ENCODE peak calls at places on chromosomes 6 and 20, in six cellular contexts. One of them, this sample, is unnamed.

GRCh38 chr6:130885392-130886192 is 58.4 kb downstream of the SMLR1 start:
- DNase-seq in mesendoderm: peak; percentile 85
- DNase-seq in mesenchymal stem cell: peak; percentile 79
- DNase-seq in IMR-90: peak; percentile 81
- DNase-seq in H9: peak; percentile 57
- DNase-seq in neuronal stem cell: peak; percentile 81
- DNase-seq in this sample: peak; percentile 91

GRCh38 chr6:108518714-108519576 is 41.8 kb upstream of the FOXO3 start:
- DNase-seq in IMR-90: peak; percentile 33
- DNase-seq in mesenchymal stem cell: peak; percentile 35
- DNase-seq in neuronal stem cell: no peak
- DNase-seq in mesendoderm: peak; percentile 60
- DNase-seq in H9: peak; percentile 51
- DNase-seq in this sample: no peak

GRCh38 chr20:50015993-50016770 is 33.4 kb downstream of the SNAI1 start:
- DNase-seq in neuronal stem cell: no peak
- DNase-seq in IMR-90: no peak
- DNase-seq in mesenchymal stem cell: peak; percentile 76
- DNase-seq in mesendoderm: peak; percentile 82
- DNase-seq in H9: no peak
- DNase-seq in this sample: no peak

GRCh38 chr20:62064788-62065668 is 653 bp downstream of the TAF4 start:
- DNase-seq in H9: no peak
- DNase-seq in neuronal stem cell: no peak
- DNase-seq in mesendoderm: no peak
- DNase-seq in IMR-90: no peak
- DNase-seq in mesenchymal stem cell: no peak
- DNase-seq in this sample: peak; percentile 42

GRCh38 chr6:114140416-114140815 is 169.5 kb upstream of the HDAC2 start:
- DNase-seq in IMR-90: peak; percentile 13
- DNase-seq in mesendoderm: no peak
- DNase-seq in H9: no peak
- DNase-seq in mesenchymal stem cell: no peak
- DNase-seq in neuronal stem cell: no peak
- DNase-seq in this sample: no peak

GRCh38 chr20:45306431-45306982 is at the start of gene RBPJL:
- DNase-seq in neuronal stem cell: no peak
- DNase-seq in IMR-90: no peak
- DNase-seq in H9: peak; percentile 71
- DNase-seq in mesendoderm: peak; percentile 35
- DNase-seq in mesenchymal stem cell: peak; percentile 17
- DNase-seq in this sample: no peak

GRCh38 chr6:7921582-7922199 is 11.1 kb upstream of the TXNDC5 start:
- DNase-seq in H9: no peak
- DNase-seq in neuronal stem cell: no peak
- DNase-seq in IMR-90: no peak
- DNase-seq in mesendoderm: no peak
- DNase-seq in mesenchymal stem cell: no peak
- DNase-seq in this sample: no peak

GRCh38 chr6:101847690-101848089 is 454.2 kb downstream of the GRIK2 start:
- DNase-seq in H9: peak; percentile 46
- DNase-seq in mesenchymal stem cell: no peak
- DNase-seq in IMR-90: no peak
- DNase-seq in neuronal stem cell: no peak
- DNase-seq in mesendoderm: peak; percentile 70
- DNase-seq in this sample: no peak

GRCh38 chr6:137883400-137883888 is 16.4 kb downstream of the TNFAIP3 start:
- DNase-seq in IMR-90: peak; percentile 40
- DNase-seq in mesendoderm: no peak
- DNase-seq in neuronal stem cell: no peak
- DNase-seq in H9: no peak
- DNase-seq in mesenchymal stem cell: peak; percentile 23
- DNase-seq in this sample: peak; percentile 63
- H2AK5ac ChIP-seq in IMR-90: no peak overlapping the region
- H2AK5ac ChIP-seq in mesendoderm: no peak overlapping the region
- H2AK5ac ChIP-seq in neuronal stem cell: no peak overlapping the region
- H2AK5ac ChIP-seq in H9: no peak overlapping the region
- H2AK5ac ChIP-seq in mesenchymal stem cell: no peak overlapping the region
- H2AK5ac ChIP-seq in this sample: no peak overlapping the region

DNA sequence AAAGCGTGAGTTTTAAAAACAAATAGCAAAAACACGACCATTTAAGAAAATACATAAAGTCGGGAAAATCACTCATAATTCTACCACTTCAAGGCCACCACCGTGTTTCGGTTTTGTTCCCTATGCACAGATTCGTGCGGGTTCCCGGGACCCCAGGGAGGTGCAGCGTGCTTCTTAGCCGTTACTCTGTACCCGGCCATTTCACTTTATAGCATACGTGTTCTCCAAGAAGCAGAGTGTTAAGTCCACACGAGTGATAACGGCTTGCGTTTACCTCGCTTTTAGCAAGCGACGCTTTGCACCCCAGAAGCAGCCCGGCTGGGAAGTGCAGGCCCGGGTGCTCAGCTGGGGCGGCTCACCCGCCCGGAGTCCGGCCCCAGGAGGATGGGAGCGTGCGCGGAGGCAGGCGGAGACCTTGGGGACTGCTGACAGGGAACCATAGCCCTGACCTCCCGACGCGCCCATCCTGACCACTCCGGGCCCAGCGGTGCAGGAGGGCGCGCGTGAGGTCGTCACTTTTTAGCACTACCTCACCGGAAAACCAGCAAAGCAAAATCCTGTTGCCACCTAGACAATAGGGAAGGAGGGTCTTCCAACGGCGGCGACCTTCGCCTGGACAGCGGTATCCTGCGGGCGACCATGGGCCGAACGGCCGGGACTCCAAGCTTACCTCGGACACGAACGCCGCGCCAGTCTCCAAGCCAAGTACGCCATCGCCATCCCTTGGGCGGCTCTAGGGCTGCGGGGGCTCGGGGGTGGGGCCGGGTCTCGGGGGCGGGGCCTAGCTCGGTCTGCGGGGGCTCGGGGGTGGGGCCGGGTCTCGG is at the start of gene ECI2:
- DNase-seq in neuronal stem cell: no peak
- DNase-seq in H9: no peak
- DNase-seq in IMR-90: peak; percentile 27
- DNase-seq in mesenchymal stem cell: peak; percentile 76
- DNase-seq in mesendoderm: peak; percentile 87
- DNase-seq in this sample: peak; percentile 62
- H4K8ac ChIP-seq in neuronal stem cell: no peak within 1 kb of the TSS
- H4K8ac ChIP-seq in H9: no peak within 1 kb of the TSS
- H4K8ac ChIP-seq in IMR-90: peak within 1 kb of the TSS; percentile 85
- H4K8ac ChIP-seq in mesenchymal stem cell: peak within 1 kb of the TSS; percentile 66
- H4K8ac ChIP-seq in mesendoderm: no peak within 1 kb of the TSS
- H4K8ac ChIP-seq in this sample: peak within 1 kb of the TSS; percentile 59

GRCh38 chr6:39209360-39209811 is 19.9 kb downstream of the KCNK5 start:
- DNase-seq in H9: peak; percentile 79
- DNase-seq in IMR-90: no peak
- DNase-seq in mesenchymal stem cell: no peak
- DNase-seq in neuronal stem cell: no peak
- DNase-seq in mesendoderm: peak; percentile 80
- DNase-seq in this sample: no peak
- H2AK5ac ChIP-seq in H9: no peak overlapping the region
- H2AK5ac ChIP-seq in IMR-90: no peak overlapping the region
- H2AK5ac ChIP-seq in mesenchymal stem cell: no peak overlapping the region
- H2AK5ac ChIP-seq in neuronal stem cell: peak overlapping the region; percentile 9
- H2AK5ac ChIP-seq in mesendoderm: peak overlapping the region; percentile 81
- H2AK5ac ChIP-seq in this sample: no peak overlapping the region

GRCh38 chr6:166743415-166743814 is 116.4 kb upstream of the RPS6KA2 start:
- DNase-seq in mesenchymal stem cell: no peak
- DNase-seq in mesendoderm: no peak
- DNase-seq in IMR-90: no peak
- DNase-seq in neuronal stem cell: no peak
- DNase-seq in H9: no peak
- DNase-seq in this sample: no peak
- H4K8ac ChIP-seq in mesenchymal stem cell: no peak overlapping the region
- H4K8ac ChIP-seq in mesendoderm: no peak overlapping the region
- H4K8ac ChIP-seq in IMR-90: no peak overlapping the region
- H4K8ac ChIP-seq in neuronal stem cell: no peak overlapping the region
- H4K8ac ChIP-seq in H9: no peak overlapping the region
- H4K8ac ChIP-seq in this sample: no peak overlapping the region

DNA sequence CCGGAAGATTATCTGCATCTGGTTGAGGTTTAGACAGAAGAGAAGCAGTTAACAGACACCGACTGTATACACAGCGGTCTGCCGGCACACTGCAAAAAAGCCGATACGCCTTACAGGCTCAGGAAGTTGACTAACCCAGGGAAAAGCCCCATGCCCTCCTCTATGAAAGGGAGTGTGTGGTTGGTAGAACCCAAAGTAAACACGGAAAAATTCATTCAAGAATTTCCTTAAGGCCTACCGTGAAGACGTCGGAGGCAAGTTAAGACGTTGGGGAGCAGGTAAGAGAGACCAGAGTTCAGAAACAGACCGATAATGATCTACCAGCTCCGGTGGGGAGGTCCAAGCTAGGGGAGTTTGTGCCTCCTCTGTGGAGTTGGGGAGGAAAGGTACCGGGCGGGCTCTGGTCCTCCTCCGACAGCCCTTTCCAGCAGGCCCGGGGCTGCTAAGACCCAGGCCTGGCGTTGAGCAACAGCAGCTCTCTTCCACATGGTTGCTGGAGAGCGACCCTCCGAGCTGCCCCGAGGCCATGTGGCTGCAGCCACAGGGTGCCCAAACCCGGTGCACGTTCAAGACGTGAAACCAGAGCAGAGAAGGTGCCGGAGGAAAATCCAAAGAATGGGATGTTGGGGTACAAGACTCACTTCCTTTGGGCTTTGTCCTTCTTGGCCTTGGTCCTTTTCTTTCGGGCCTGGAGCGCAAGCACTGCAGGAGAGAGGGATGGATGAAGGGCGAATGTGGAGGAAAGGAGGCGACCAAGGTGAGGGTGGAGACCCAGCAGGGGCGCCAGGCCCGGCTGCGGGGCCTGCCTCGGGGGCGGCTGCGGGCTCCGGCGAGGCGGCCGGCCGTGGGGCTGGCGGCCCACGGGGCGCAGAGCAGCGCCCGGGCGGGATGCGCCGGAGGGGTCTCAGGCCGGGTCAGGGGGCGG is 809 bp downstream of the SRPK1 start:
- DNase-seq in mesenchymal stem cell: peak; percentile 88
- DNase-seq in mesendoderm: peak; percentile 79
- DNase-seq in neuronal stem cell: peak; percentile 21
- DNase-seq in IMR-90: peak; percentile 78
- DNase-seq in H9: peak; percentile 51
- DNase-seq in this sample: peak; percentile 44
- H2AK5ac ChIP-seq in mesenchymal stem cell: no peak overlapping the region
- H2AK5ac ChIP-seq in mesendoderm: peak overlapping the region; percentile 11
- H2AK5ac ChIP-seq in neuronal stem cell: no peak overlapping the region
- H2AK5ac ChIP-seq in IMR-90: peak overlapping the region; percentile 80
- H2AK5ac ChIP-seq in H9: no peak overlapping the region
- H2AK5ac ChIP-seq in this sample: no peak overlapping the region

GRCh38 chr6:71592641-71593040 is 293.7 kb upstream of the RIMS1 start:
- DNase-seq in mesenchymal stem cell: no peak
- DNase-seq in IMR-90: no peak
- DNase-seq in neuronal stem cell: no peak
- DNase-seq in H9: no peak
- DNase-seq in mesendoderm: no peak
- DNase-seq in this sample: no peak

GRCh38 chr6:71589254-71589653 is 297.1 kb upstream of the RIMS1 start:
- DNase-seq in mesenchymal stem cell: no peak
- DNase-seq in IMR-90: no peak
- DNase-seq in neuronal stem cell: no peak
- DNase-seq in mesendoderm: no peak
- DNase-seq in H9: no peak
- DNase-seq in this sample: no peak

GRCh38 chr6:71585472-71585871 is 296.9 kb downstream of the OGFRL1 start:
- DNase-seq in H9: no peak
- DNase-seq in IMR-90: no peak
- DNase-seq in mesendoderm: no peak
- DNase-seq in mesenchymal stem cell: no peak
- DNase-seq in neuronal stem cell: no peak
- DNase-seq in this sample: no peak

GRCh38 chr6:71584712-71585436 is 296.3 kb downstream of the OGFRL1 start:
- DNase-seq in mesenchymal stem cell: no peak
- DNase-seq in neuronal stem cell: no peak
- DNase-seq in IMR-90: no peak
- DNase-seq in mesendoderm: no peak
- DNase-seq in H9: no peak
- DNase-seq in this sample: no peak

GRCh38 chr6:71588490-71588889 is 297.9 kb upstream of the RIMS1 start:
- DNase-seq in mesendoderm: no peak
- DNase-seq in H9: peak; percentile 29
- DNase-seq in mesenchymal stem cell: no peak
- DNase-seq in IMR-90: no peak
- DNase-seq in neuronal stem cell: no peak
- DNase-seq in this sample: no peak
- H4K8ac ChIP-seq in mesendoderm: no peak overlapping the region
- H4K8ac ChIP-seq in H9: no peak overlapping the region
- H4K8ac ChIP-seq in mesenchymal stem cell: no peak overlapping the region
- H4K8ac ChIP-seq in IMR-90: no peak overlapping the region
- H4K8ac ChIP-seq in neuronal stem cell: no peak overlapping the region
- H4K8ac ChIP-seq in this sample: no peak overlapping the region

This sample was measured in trophoblast cell.